ENCODE peak calls at places on chromosomes 2 and 18, in five cellular contexts. L, A, V, P and Q are unnamed samples. For H3K4me1, the result is how much of the 10 kb centered on the place peaks cover.

GRCh38 chr18:27860701-27861107 is 316.2 kb downstream of the CDH2 start:
- DNase-seq in L (no peak), V (peak), A (peak), P (no peak), Q (no peak)

GRCh38 chr18:44851806-44852205 is 171.1 kb downstream of the SETBP1 start:
- DNase-seq in A (no peak), V (no peak), L (no peak), P (no peak), Q (no peak)

GRCh38 chr2:37149626-37150322 is 7.0 kb downstream of the EIF2AK2 start:
- DNase-seq in P (no peak), L (no peak), V (peak), A (no peak), Q (peak)

GRCh38 chr2:73260338-73260984 is 23.8 kb downstream of the FBXO41 start:
- DNase-seq in A (no peak), L (no peak), P (peak), V (peak), Q (peak)

GRCh38 chr18:57433492-57434176 is 1.5 kb upstream of the ONECUT2 start:
- DNase-seq in L (no peak), A (no peak), P (no peak), V (no peak), Q (no peak)

GRCh38 chr2:64727013-64727767 is 73.5 kb upstream of the SERTAD2 start:
- DNase-seq in P (no peak), L (no peak), V (no peak), A (peak), Q (no peak)

GRCh38 chr2:207791579-207792243 is 22.0 kb upstream of the FZD5 start:
- DNase-seq in V (peak), L (no peak), P (no peak), A (no peak), Q (no peak)

GRCh38 chr2:218732761-218733158 is 22.1 kb downstream of the TTLL4 start:
- DNase-seq in V (no peak), P (no peak), L (no peak), A (no peak), Q (no peak)

GRCh38 chr2:61658841-61659780 is 121.0 kb upstream of the XPO1 start:
- DNase-seq in P (peak), L (peak), V (peak), A (peak), Q (peak)

GRCh38 chr2:179951680-179952079 is 55.4 kb downstream of the CWC22 start:
- DNase-seq in L (no peak), V (no peak), A (no peak), P (no peak), Q (no peak)

GRCh38 chr2:128809256-128809636 is 490.6 kb upstream of the HS6ST1 start:
- DNase-seq in P (no peak), A (no peak), L (no peak), V (no peak), Q (no peak)

GRCh38 chr2:33453905-33454479 is 22.5 kb upstream of the RASGRP3 start:
- DNase-seq in P (no peak), A (no peak), L (no peak), V (no peak), Q (no peak)

GRCh38 chr2:199581935-199582336 is 124.2 kb upstream of the SATB2 start:
- DNase-seq in P (no peak), V (no peak), L (no peak), A (no peak), Q (peak)

GRCh38 chr2:25161055-25161781 is 7.2 kb downstream of the POMC start:
- DNase-seq in P (no peak), A (no peak), V (no peak), L (no peak), Q (peak)

GRCh38 chr2:176710657-176711197 is 441.5 kb downstream of the MTX2 start:
- DNase-seq in V (no peak), A (no peak), L (no peak), P (no peak), Q (no peak)

GRCh38 chr2:188199716-188200128 is 92.0 kb upstream of the GULP1 start:
- DNase-seq in L (no peak), V (peak), P (no peak), A (no peak), Q (no peak)

GRCh38 chr2:7812231-7812995 is 869.4 kb upstream of the ID2 start:
- DNase-seq in L (no peak), A (no peak), P (no peak), V (no peak), Q (no peak)

GRCh38 chr18:57843403-57843802 is 40.3 kb upstream of the ATP8B1 start:
- DNase-seq in L (no peak), P (no peak), V (no peak), A (no peak), Q (no peak)

GRCh38 chr2:145692971-145693478 is 1173.1 kb upstream of the ZEB2 start:
- DNase-seq in L (no peak), A (peak), V (peak), P (peak), Q (no peak)

DNA sequence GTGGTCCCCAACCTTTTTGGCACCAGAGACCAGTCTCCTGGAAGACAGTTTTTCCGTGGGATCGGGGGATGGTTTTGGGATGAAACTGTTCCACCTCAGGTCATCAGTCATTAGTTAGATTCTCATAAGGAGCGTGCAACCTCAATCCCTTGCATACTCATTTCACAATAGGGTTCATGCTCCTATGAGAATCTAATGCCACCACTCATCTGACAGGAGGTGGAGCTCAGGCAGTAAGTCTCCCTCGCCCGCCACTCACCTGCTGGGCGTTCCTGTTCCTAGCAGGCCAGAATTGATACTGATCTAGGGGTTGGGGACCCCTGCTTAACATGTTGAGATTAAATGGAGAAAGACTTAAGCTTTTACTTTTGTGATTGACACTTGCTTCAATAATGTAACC is 9.9 kb downstream of the NABP1 start:
- DNase-seq in A (no peak), V (no peak), P (no peak), L (no peak), Q (no peak)
- H3K4me1 ChIP-seq in A (under half), V (under half), P (under half), L (under half), Q (under half)

DNA sequence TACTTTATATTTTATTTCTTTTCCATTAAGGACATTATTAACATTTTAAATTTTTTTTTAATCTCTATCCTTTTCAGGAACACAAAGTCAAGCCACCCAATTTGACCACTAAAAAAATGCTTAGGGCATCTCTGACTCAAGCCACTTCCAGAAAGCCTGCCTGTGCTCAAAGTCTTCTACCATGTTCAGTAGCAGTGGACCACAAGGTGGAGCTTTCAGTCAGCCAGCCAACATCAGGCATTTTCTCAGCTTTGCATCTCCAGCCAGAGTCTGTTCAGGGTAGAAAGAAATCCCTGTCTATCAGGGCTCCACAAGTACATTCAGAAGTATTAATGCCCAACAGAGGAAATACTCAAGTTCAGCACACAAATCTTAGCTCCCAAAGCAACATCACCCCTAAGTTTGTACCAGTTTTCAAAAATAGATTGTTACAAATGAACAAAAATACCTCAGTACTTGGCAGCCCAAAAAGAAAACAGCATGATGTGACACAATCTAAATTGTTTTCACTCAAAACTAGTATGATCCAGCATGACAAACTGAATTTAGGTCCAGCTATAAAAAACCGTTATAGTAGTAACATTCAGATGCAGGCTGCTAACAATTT is 37.6 kb downstream of the C18orf63 start:
- DNase-seq in A (peak), V (peak), L (peak), P (no peak), Q (peak)
- TF ChIP-seq MAX in A (no peak), V (no peak), L (no peak), P (no peak), Q (no peak)

GRCh38 chr2:44071454-44072046 is 75.8 kb upstream of the LRPPRC start:
- DNase-seq in P (no peak), V (no peak), A (peak), L (no peak), Q (no peak)

GRCh38 chr2:44077942-44078511 is 82.2 kb upstream of the LRPPRC start:
- DNase-seq in A (no peak), P (no peak), L (no peak), V (no peak), Q (no peak)

GRCh38 chr2:44079686-44080085 is 83.9 kb upstream of the LRPPRC start:
- DNase-seq in L (no peak), A (no peak), P (no peak), V (peak), Q (no peak)

GRCh38 chr2:44075536-44075935 is 79.7 kb upstream of the LRPPRC start:
- DNase-seq in L (no peak), P (no peak), A (no peak), V (peak), Q (no peak)
- H2AFZ ChIP-seq in L (peak), P (no peak), A (no peak), V (no peak), Q (no peak)

GRCh38 chr2:85751300-85751575 is 2.6 kb upstream of the ATOH8 start:
- DNase-seq in V (no peak), P (no peak), L (no peak), A (no peak), Q (no peak)
- H3K4me1 ChIP-seq in V (under half), P (under half), L (under half), A (under half), Q (under half)

DNA sequence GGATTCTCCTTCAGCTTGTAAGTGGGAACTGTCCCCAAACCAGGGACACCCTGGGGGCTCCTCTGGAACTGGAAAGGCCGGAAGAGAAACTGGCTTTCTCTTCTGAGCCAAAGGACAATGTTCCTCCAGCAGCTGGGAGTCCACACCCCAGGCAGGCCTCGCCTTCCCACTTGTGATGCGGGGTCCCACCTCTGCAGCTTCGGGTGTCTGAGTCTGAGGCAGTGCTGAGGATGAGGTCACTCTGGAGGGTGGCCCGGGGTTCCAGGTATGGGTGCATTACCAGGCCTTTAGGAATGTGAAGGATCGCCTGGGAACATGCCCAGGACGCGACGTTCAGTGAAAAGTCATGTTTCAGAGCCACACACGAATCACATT is 18.2 kb upstream of the BOK start:
- DNase-seq in V (no peak), P (no peak), L (no peak), A (no peak), Q (no peak)
- TF ChIP-seq MAX in V (no peak), P (no peak), L (no peak), A (no peak), Q (no peak)